ENCODE peak calls at places on chromosome 15, in ten cellular contexts. One of them, this sample, is unnamed.

GRCh38 chr15:95872366-95872771 is 458.1 kb upstream of the NR2F2 start:
- DNase-seq in adrenal gland: no peak
- DNase-seq in lower leg skin: no peak
- DNase-seq in gastrocnemius medialis: no peak
- DNase-seq in upper lobe of left lung: no peak
- DNase-seq in uterus: no peak
- DNase-seq in tibial nerve: no peak
- DNase-seq in IMR-90: peak; percentile 82
- DNase-seq in HCT116: no peak
- DNase-seq in heart left ventricle: no peak
- DNase-seq in this sample: no peak

GRCh38 chr15:88077249-88077810 is 179.2 kb downstream of the NTRK3 start:
- DNase-seq in adrenal gland: no peak
- DNase-seq in lower leg skin: peak; percentile 49
- DNase-seq in gastrocnemius medialis: no peak
- DNase-seq in upper lobe of left lung: no peak
- DNase-seq in uterus: peak; percentile 54
- DNase-seq in tibial nerve: no peak
- DNase-seq in IMR-90: no peak
- DNase-seq in HCT116: no peak
- DNase-seq in heart left ventricle: no peak
- DNase-seq in this sample: no peak

GRCh38 chr15:88992216-88992615 is 79.0 kb upstream of the MFGE8 start:
- DNase-seq in adrenal gland: no peak
- DNase-seq in lower leg skin: no peak
- DNase-seq in gastrocnemius medialis: no peak
- DNase-seq in upper lobe of left lung: no peak
- DNase-seq in uterus: no peak
- DNase-seq in tibial nerve: no peak
- DNase-seq in IMR-90: peak; percentile 34
- DNase-seq in HCT116: no peak
- DNase-seq in heart left ventricle: no peak
- DNase-seq in this sample: no peak

GRCh38 chr15:99925661-99926461 is 192.6 kb upstream of the LYSMD4 start:
- DNase-seq in adrenal gland: peak; percentile 78
- DNase-seq in lower leg skin: peak; percentile 96
- DNase-seq in gastrocnemius medialis: peak; percentile 25
- DNase-seq in upper lobe of left lung: peak; percentile 51
- DNase-seq in uterus: peak; percentile 54
- DNase-seq in tibial nerve: no peak
- DNase-seq in IMR-90: no peak
- DNase-seq in HCT116: peak; percentile 35
- DNase-seq in heart left ventricle: peak; percentile 73
- DNase-seq in this sample: peak; percentile 66

GRCh38 chr15:45128971-45129639 is 574 bp downstream of the DUOXA1 start:
- DNase-seq in adrenal gland: no peak
- DNase-seq in lower leg skin: no peak
- DNase-seq in gastrocnemius medialis: no peak
- DNase-seq in upper lobe of left lung: no peak
- DNase-seq in uterus: no peak
- DNase-seq in tibial nerve: no peak
- DNase-seq in IMR-90: no peak
- DNase-seq in HCT116: no peak
- DNase-seq in heart left ventricle: no peak
- DNase-seq in this sample: no peak

GRCh38 chr15:58346361-58346760 is 85.4 kb upstream of the LIPC start:
- DNase-seq in adrenal gland: no peak
- DNase-seq in lower leg skin: no peak
- DNase-seq in gastrocnemius medialis: no peak
- DNase-seq in upper lobe of left lung: no peak
- DNase-seq in uterus: no peak
- DNase-seq in tibial nerve: no peak
- DNase-seq in IMR-90: no peak
- DNase-seq in HCT116: no peak
- DNase-seq in heart left ventricle: no peak
- DNase-seq in this sample: no peak

GRCh38 chr15:84649706-84650105 is 4.4 kb downstream of the WDR73 start:
- DNase-seq in adrenal gland: no peak
- DNase-seq in lower leg skin: no peak
- DNase-seq in gastrocnemius medialis: no peak
- DNase-seq in upper lobe of left lung: no peak
- DNase-seq in uterus: no peak
- DNase-seq in tibial nerve: no peak
- DNase-seq in IMR-90: peak; percentile 31
- DNase-seq in HCT116: no peak
- DNase-seq in heart left ventricle: no peak
- DNase-seq in this sample: no peak

GRCh38 chr15:100256096-100256984 is 85.4 kb downstream of the ADAMTS17 start:
- DNase-seq in adrenal gland: peak; percentile 9
- DNase-seq in lower leg skin: peak; percentile 48
- DNase-seq in gastrocnemius medialis: no peak
- DNase-seq in upper lobe of left lung: peak; percentile 14
- DNase-seq in uterus: no peak
- DNase-seq in tibial nerve: no peak
- DNase-seq in IMR-90: no peak
- DNase-seq in HCT116: no peak
- DNase-seq in heart left ventricle: no peak
- DNase-seq in this sample: no peak

GRCh38 chr15:62147149-62148013 is 17.7 kb downstream of the C2CD4B start:
- DNase-seq in adrenal gland: no peak
- DNase-seq in lower leg skin: no peak
- DNase-seq in gastrocnemius medialis: no peak
- DNase-seq in upper lobe of left lung: no peak
- DNase-seq in uterus: no peak
- DNase-seq in tibial nerve: no peak
- DNase-seq in IMR-90: no peak
- DNase-seq in HCT116: no peak
- DNase-seq in heart left ventricle: no peak
- DNase-seq in this sample: no peak

GRCh38 chr15:60370105-60370803 is 27.5 kb downstream of the ANXA2 start:
- DNase-seq in adrenal gland: peak; percentile 30
- DNase-seq in lower leg skin: no peak
- DNase-seq in gastrocnemius medialis: no peak
- DNase-seq in upper lobe of left lung: no peak
- DNase-seq in uterus: no peak
- DNase-seq in tibial nerve: no peak
- DNase-seq in IMR-90: no peak
- DNase-seq in HCT116: no peak
- DNase-seq in heart left ventricle: peak; percentile 50
- DNase-seq in this sample: no peak

DNA sequence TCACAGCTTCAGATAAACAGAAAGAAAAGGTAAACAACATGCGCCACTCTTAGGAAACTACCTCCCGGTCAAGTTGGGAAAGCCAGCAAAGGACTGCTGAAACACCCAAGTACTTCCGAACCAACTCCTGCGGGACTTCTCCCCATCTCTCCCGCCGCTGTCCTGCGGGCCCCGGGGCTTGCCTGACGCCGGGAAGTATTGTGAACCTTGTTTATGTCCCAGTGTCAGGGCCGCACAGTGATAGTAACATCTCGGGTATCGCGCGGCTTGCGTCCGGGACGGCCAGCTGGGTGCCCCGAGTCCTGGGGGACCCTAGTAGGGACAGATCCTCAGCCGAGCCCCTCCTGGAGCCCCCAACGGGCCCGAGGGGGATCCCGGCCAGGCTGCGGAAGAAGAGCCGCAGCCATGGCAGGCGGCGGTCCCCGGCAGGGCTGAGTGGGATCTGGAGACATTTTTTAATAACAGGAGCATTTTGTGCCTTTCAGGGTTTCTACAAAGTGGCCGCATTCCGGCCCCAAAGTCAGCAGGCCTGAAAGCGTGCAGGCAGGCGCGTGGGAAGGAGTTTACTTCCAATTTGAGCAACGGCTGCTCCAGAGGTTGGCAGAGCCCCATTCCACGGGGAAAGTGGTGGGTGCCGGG is 718 bp downstream of the CLPX start:
- DNase-seq in adrenal gland: peak; percentile 57
- DNase-seq in lower leg skin: peak; percentile 92
- DNase-seq in gastrocnemius medialis: peak; percentile 70
- DNase-seq in upper lobe of left lung: peak; percentile 78
- DNase-seq in uterus: peak; percentile 57
- DNase-seq in tibial nerve: peak; percentile 49
- DNase-seq in IMR-90: peak; percentile 57
- DNase-seq in HCT116: no peak
- DNase-seq in heart left ventricle: peak; percentile 56
- DNase-seq in this sample: peak; percentile 80
- TF ChIP-seq POLR2A in adrenal gland: peak; percentile 9
- TF ChIP-seq POLR2A in lower leg skin: no peak
- TF ChIP-seq POLR2A in gastrocnemius medialis: no peak
- TF ChIP-seq POLR2A in upper lobe of left lung: peak; percentile 64
- TF ChIP-seq POLR2A in uterus: no peak
- TF ChIP-seq POLR2A in tibial nerve: no peak
- TF ChIP-seq POLR2A in IMR-90: no peak
- TF ChIP-seq POLR2A in HCT116: no peak
- TF ChIP-seq POLR2A in heart left ventricle: no peak
- TF ChIP-seq POLR2A in this sample: no peak

GRCh38 chr15:98131924-98132323 is 171.4 kb downstream of the ARRDC4 start:
- DNase-seq in adrenal gland: no peak
- DNase-seq in lower leg skin: no peak
- DNase-seq in gastrocnemius medialis: no peak
- DNase-seq in upper lobe of left lung: no peak
- DNase-seq in uterus: no peak
- DNase-seq in tibial nerve: peak; percentile 58
- DNase-seq in IMR-90: no peak
- DNase-seq in HCT116: no peak
- DNase-seq in heart left ventricle: no peak
- DNase-seq in this sample: no peak
- TF ChIP-seq POLR2A in adrenal gland: no peak
- TF ChIP-seq POLR2A in lower leg skin: no peak
- TF ChIP-seq POLR2A in gastrocnemius medialis: no peak
- TF ChIP-seq POLR2A in upper lobe of left lung: no peak
- TF ChIP-seq POLR2A in uterus: no peak
- TF ChIP-seq POLR2A in tibial nerve: no peak
- TF ChIP-seq POLR2A in IMR-90: no peak
- TF ChIP-seq POLR2A in HCT116: no peak
- TF ChIP-seq POLR2A in heart left ventricle: no peak
- TF ChIP-seq POLR2A in this sample: no peak

GRCh38 chr15:92638709-92639365 is 16.7 kb downstream of the FAM174B start:
- DNase-seq in adrenal gland: no peak
- DNase-seq in lower leg skin: peak; percentile 75
- DNase-seq in gastrocnemius medialis: no peak
- DNase-seq in upper lobe of left lung: no peak
- DNase-seq in uterus: no peak
- DNase-seq in tibial nerve: no peak
- DNase-seq in IMR-90: no peak
- DNase-seq in HCT116: no peak
- DNase-seq in heart left ventricle: no peak
- DNase-seq in this sample: no peak
- TF ChIP-seq POLR2A in adrenal gland: no peak
- TF ChIP-seq POLR2A in lower leg skin: no peak
- TF ChIP-seq POLR2A in gastrocnemius medialis: no peak
- TF ChIP-seq POLR2A in upper lobe of left lung: peak; percentile 17
- TF ChIP-seq POLR2A in uterus: no peak
- TF ChIP-seq POLR2A in tibial nerve: no peak
- TF ChIP-seq POLR2A in IMR-90: no peak
- TF ChIP-seq POLR2A in HCT116: no peak
- TF ChIP-seq POLR2A in heart left ventricle: no peak
- TF ChIP-seq POLR2A in this sample: no peak

DNA sequence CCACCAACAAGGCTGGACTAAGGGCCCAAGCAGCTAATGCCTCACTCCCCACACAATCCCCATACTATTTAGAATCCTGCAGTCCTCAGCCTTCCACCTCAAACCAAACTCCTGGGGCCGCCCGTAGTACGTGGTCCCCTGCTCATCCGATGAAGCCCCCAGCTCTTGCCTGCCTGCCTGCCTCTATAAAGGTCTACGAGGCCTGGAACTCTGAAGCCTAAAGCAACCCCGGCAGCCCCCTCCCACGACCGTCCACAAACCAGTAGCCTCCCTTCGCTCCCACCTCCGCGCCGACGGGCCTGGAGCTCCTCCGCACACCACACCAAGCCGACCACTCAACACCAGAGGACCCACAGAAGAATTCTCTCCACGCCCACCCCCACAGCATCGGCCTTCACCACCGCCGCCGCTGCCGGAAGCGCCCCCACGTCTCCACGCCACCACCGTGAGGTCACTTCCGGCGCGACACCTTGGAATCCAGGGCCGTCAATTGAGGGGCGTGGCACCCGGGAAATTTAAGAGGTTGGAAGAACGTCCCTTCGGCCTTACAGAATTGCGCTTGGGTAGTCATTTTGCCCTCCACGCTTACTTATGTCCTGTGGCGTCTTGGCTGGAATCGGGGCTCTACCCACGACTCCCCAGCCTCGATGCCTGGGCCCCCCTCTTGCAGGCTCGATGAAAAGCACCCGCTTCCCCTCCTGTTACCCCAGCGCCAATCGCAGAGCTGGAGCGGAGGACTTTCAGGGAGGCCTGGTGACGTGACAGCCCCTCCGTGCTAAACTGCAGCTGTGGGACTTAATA is at the start of gene EDC3:
- DNase-seq in adrenal gland: peak; percentile 87
- DNase-seq in lower leg skin: peak; percentile 96
- DNase-seq in gastrocnemius medialis: peak; percentile 70
- DNase-seq in upper lobe of left lung: peak; percentile 86
- DNase-seq in uterus: peak; percentile 81
- DNase-seq in tibial nerve: peak; percentile 89
- DNase-seq in IMR-90: peak; percentile 77
- DNase-seq in HCT116: peak; percentile 73
- DNase-seq in heart left ventricle: peak; percentile 91
- DNase-seq in this sample: peak; percentile 91
- TF ChIP-seq POLR2A in adrenal gland: no peak
- TF ChIP-seq POLR2A in lower leg skin: no peak
- TF ChIP-seq POLR2A in gastrocnemius medialis: peak; percentile 32
- TF ChIP-seq POLR2A in upper lobe of left lung: peak; percentile 56
- TF ChIP-seq POLR2A in uterus: peak; percentile 24
- TF ChIP-seq POLR2A in tibial nerve: no peak
- TF ChIP-seq POLR2A in IMR-90: peak; percentile 70
- TF ChIP-seq POLR2A in HCT116: peak; percentile 48
- TF ChIP-seq POLR2A in heart left ventricle: peak; percentile 45
- TF ChIP-seq POLR2A in this sample: peak; percentile 61

GRCh38 chr15:75843618-75844610 is 667 bp downstream of the UBE2Q2 start:
- DNase-seq in adrenal gland: peak; percentile 73
- DNase-seq in lower leg skin: peak; percentile 90
- DNase-seq in gastrocnemius medialis: peak; percentile 28
- DNase-seq in upper lobe of left lung: peak; percentile 51
- DNase-seq in uterus: peak; percentile 70
- DNase-seq in tibial nerve: peak; percentile 48
- DNase-seq in IMR-90: peak; percentile 37
- DNase-seq in HCT116: no peak
- DNase-seq in heart left ventricle: peak; percentile 63
- DNase-seq in this sample: peak; percentile 80
- TF ChIP-seq POLR2A in adrenal gland: peak; percentile 12
- TF ChIP-seq POLR2A in lower leg skin: peak; percentile 40
- TF ChIP-seq POLR2A in gastrocnemius medialis: no peak
- TF ChIP-seq POLR2A in upper lobe of left lung: peak; percentile 73
- TF ChIP-seq POLR2A in uterus: peak; percentile 31
- TF ChIP-seq POLR2A in tibial nerve: no peak
- TF ChIP-seq POLR2A in IMR-90: peak; percentile 11
- TF ChIP-seq POLR2A in HCT116: peak; percentile 56
- TF ChIP-seq POLR2A in heart left ventricle: no peak
- TF ChIP-seq POLR2A in this sample: peak; percentile 61